ENCODE peak calls at places on chromosomes 7 and 10, in eight cellular contexts. T is stomach; P is endothelial cell of umbilical vein; I is IMR-90; D is CD8-positive, alpha-beta T cell; M is psoas muscle; X is AG04450; Z is GM12878. G is an unnamed sample.

GRCh38 chr7:95430864-95431263 is 4.0 kb downstream of the PON2 start:
- DNase-seq in T (no peak), P (no peak), I (peak), D (no peak), M (no peak), X (no peak), Z (no peak), G (peak)

GRCh38 chr7:26863504-26864308 is 684 bp downstream of the SKAP2 start:
- DNase-seq in T (no peak), P (no peak), I (peak), D (no peak), M (no peak), X (no peak), Z (peak), G (no peak)

GRCh38 chr10:7436490-7437100 is 25.8 kb upstream of the SFMBT2 start:
- DNase-seq in T (no peak), P (no peak), I (peak), D (no peak), M (no peak), X (no peak), Z (no peak), G (no peak)

GRCh38 chr10:43396061-43396927 is 12.7 kb downstream of the HNRNPF start:
- DNase-seq in T (peak), P (peak), I (peak), D (peak), M (peak), X (no peak), Z (no peak), G (no peak)

GRCh38 chr7:27161721-27162547 is 3.4 kb downstream of the HOXA9 start:
- DNase-seq in T (no peak), P (no peak), I (no peak), D (no peak), M (peak), X (no peak), Z (no peak), G (no peak)

GRCh38 chr7:137476937-137477336 is 133.4 kb upstream of the PTN start:
- DNase-seq in T (no peak), P (no peak), I (peak), D (no peak), M (no peak), X (no peak), Z (no peak), G (no peak)

GRCh38 chr7:98622926-98623325 is 5.8 kb downstream of the NPTX2 start:
- DNase-seq in T (peak), P (no peak), I (no peak), D (no peak), M (no peak), X (no peak), Z (no peak), G (no peak)

GRCh38 chr7:80372415-80372814 is 139.4 kb downstream of the GNAT3 start:
- DNase-seq in T (no peak), P (no peak), I (peak), D (no peak), M (no peak), X (peak), Z (no peak), G (no peak)

GRCh38 chr7:69365588-69366241 is 232.6 kb upstream of the AUTS2 start:
- DNase-seq in T (no peak), P (no peak), I (no peak), D (no peak), M (no peak), X (no peak), Z (no peak), G (no peak)

GRCh38 chr7:151539055-151539714 is 19.5 kb upstream of the RHEB start:
- DNase-seq in T (no peak), P (no peak), I (peak), D (no peak), M (no peak), X (no peak), Z (no peak), G (no peak)

GRCh38 chr10:67506083-67506756 is 189.8 kb downstream of the CTNNA3 start:
- DNase-seq in T (no peak), P (no peak), I (no peak), D (no peak), M (no peak), X (no peak), Z (no peak), G (no peak)

GRCh38 chr7:111736475-111736874 is 174.2 kb upstream of the IMMP2L start:
- DNase-seq in T (no peak), P (peak), I (peak), D (no peak), M (no peak), X (no peak), Z (no peak), G (no peak)

GRCh38 chr10:107741976-107742375 is 577.5 kb upstream of the SORCS1 start:
- DNase-seq in T (no peak), P (no peak), I (no peak), D (no peak), M (no peak), X (no peak), Z (no peak), G (no peak)

GRCh38 chr10:24162236-24162635 is 46.7 kb upstream of the KIAA1217 start:
- DNase-seq in T (no peak), P (no peak), I (no peak), D (no peak), M (no peak), X (no peak), Z (no peak), G (no peak)
- H3K27ac ChIP-seq in T (no peak), P (no peak), I (no peak), D (no peak), M (no peak), X (no peak), Z (no peak), G (no peak)

GRCh38 chr7:66554326-66554725 is 74.4 kb upstream of the KCTD7 start:
- DNase-seq in T (no peak), P (no peak), I (no peak), D (no peak), M (no peak), X (no peak), Z (no peak), G (no peak)
- H3K27ac ChIP-seq in T (no peak), P (no peak), I (peak), D (no peak), M (no peak), X (no peak), Z (no peak), G (no peak)

GRCh38 chr10:97538839-97539238 is 33.7 kb upstream of the ANKRD2 start:
- DNase-seq in T (no peak), P (no peak), I (no peak), D (no peak), M (no peak), X (no peak), Z (no peak), G (no peak)
- H3K27ac ChIP-seq in T (no peak), P (peak), I (peak), D (no peak), M (peak), X (peak), Z (no peak), G (no peak)

GRCh38 chr10:97321032-97321806 is 2.1 kb downstream of the FRAT1 start:
- DNase-seq in T (no peak), P (peak), I (no peak), D (no peak), M (peak), X (no peak), Z (no peak), G (no peak)
- H3K27ac ChIP-seq in T (peak), P (no peak), I (no peak), D (peak), M (peak), X (no peak), Z (no peak), G (no peak)

DNA sequence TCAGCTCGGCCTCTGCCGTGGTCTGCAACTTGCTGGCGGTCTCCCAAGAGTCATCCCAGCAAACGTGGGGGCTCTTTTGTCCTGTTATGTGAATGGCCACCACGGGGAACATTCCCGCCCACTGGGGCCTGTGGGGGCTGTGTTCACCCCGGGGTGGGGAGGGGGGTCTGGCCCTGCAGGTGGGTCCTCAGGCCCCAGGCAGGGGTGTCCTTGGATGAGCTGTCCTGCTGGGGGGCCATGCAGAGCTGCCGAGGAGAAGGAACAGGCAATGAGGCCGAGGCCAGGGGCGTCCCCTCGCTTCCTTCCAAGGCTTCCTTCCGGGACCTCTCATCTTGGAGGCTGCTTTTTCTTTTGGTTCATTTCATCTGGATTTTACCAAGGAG is 24.4 kb upstream of the PITRM1 start:
- DNase-seq in T (no peak), P (no peak), I (no peak), D (no peak), M (no peak), X (no peak), Z (no peak), G (no peak)
- H3K27ac ChIP-seq in T (no peak), P (no peak), I (peak), D (no peak), M (no peak), X (no peak), Z (no peak), G (no peak)

DNA sequence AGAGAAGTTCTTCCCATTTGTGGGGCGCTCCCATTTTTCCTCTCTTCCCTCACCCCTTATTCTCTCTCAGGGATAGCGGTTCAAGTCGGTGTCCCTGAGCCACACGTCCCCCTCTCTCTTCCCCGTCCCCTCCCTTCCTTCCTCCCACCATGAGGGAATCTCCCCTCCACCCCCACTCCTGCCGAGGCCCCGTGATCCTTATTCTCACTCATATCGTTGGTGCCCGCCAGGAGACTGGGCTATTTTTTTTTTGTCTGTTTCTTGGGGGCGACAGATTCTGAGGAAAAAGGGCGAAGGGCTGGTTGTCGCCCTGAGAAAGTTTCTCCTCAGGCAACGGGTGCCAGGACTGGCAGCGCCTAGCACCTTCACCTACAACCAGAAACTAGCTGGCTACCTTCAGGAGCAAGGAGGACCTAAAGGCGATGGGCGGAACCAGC is 723 bp downstream of the ZCWPW1 start:
- DNase-seq in T (no peak), P (no peak), I (no peak), D (no peak), M (peak), X (no peak), Z (no peak), G (no peak)
- H3K27ac ChIP-seq in T (peak), P (no peak), I (peak), D (no peak), M (peak), X (peak), Z (peak), G (peak)

GRCh38 chr7:35450456-35450855 is 196.6 kb upstream of the TBX20 start:
- DNase-seq in T (no peak), P (no peak), I (no peak), D (no peak), M (no peak), X (no peak), Z (no peak), G (no peak)

DNA sequence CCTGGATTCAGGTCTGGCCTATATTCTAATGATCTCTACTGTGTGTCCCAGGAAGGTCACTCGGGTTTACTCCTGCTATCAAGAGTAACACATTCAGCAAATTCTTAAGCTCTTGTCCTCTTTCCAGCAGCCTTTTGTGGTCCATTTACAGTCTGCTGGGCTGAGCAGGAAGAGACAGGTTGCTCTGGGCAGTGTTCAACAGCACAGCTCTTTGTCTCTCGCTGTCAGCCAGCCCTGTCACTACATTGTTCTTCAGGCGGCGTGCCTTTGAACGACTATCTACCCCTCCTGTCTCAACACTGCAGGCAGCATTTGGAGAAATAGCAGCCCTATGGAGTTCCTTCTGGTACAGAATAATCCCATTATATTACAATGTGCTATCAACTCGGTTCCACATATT is 192.2 kb upstream of the TBX20 start:
- DNase-seq in T (no peak), P (no peak), I (no peak), D (no peak), M (no peak), X (no peak), Z (no peak), G (no peak)
- H3K27ac ChIP-seq in T (no peak), P (no peak), I (no peak), D (no peak), M (no peak), X (no peak), Z (no peak), G (no peak)

DNA sequence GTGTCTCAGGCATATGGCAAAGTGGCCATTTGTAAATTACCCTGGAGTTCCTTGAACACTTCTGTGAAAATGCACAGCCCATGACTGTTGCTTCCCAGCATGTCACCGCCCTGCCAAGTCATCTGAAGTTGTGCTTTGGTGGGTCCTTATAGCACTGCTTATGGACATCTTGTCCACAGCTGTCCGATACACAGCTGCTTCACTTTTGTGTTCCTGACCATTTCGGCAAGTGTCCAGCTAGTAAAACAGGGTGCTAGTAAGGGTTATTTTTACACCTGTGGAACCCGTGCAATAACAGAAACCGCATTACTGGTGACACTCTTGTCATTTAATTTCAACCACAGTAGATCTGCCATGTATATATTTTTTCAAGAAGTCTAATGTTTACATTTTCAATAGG is 29.7 kb downstream of the PIP4K2A start:
- DNase-seq in T (no peak), P (no peak), I (no peak), D (no peak), M (no peak), X (no peak), Z (no peak), G (no peak)
- H3K27ac ChIP-seq in T (peak), P (no peak), I (no peak), D (no peak), M (no peak), X (no peak), Z (peak), G (no peak)

GRCh38 chr7:148334441-148334956 is 256.1 kb upstream of the C7orf33 start:
- DNase-seq in T (no peak), P (no peak), I (no peak), D (no peak), M (no peak), X (no peak), Z (no peak), G (no peak)
- H3K27ac ChIP-seq in T (no peak), P (no peak), I (no peak), D (no peak), M (no peak), X (no peak), Z (no peak), G (peak)

GRCh38 chr7:140484951-140485350 is 5.6 kb upstream of the MKRN1 start:
- DNase-seq in T (no peak), P (no peak), I (no peak), D (no peak), M (no peak), X (no peak), Z (no peak), G (no peak)
- H3K27ac ChIP-seq in T (no peak), P (no peak), I (no peak), D (no peak), M (no peak), X (no peak), Z (no peak), G (peak)